ENCODE peak calls at places on chromosome 14, in six cellular contexts. Z, P, F, S, X and I are unnamed samples.

GRCh38 chr14:105085766-105086165 is 20.5 kb upstream of the GPR132 start:
- DNase-seq in S (no peak), P (no peak), Z (no peak), X (peak), F (peak), I (no peak)

GRCh38 chr14:100070310-100070709 is 5.1 kb downstream of the EVL start:
- DNase-seq in P (no peak), Z (no peak), X (no peak), F (no peak), S (no peak), I (no peak)

GRCh38 chr14:81435578-81436295 is 35.6 kb upstream of the STON2 start:
- DNase-seq in X (peak), F (no peak), S (peak), Z (peak), P (no peak), I (no peak)

GRCh38 chr14:56153271-56153670 is 35.1 kb downstream of the PELI2 start:
- DNase-seq in F (no peak), X (no peak), S (no peak), P (no peak), Z (no peak), I (no peak)

GRCh38 chr14:105398044-105398725 is at the start of gene TEX22:
- DNase-seq in S (peak), Z (peak), X (peak), F (peak), P (peak), I (no peak)

GRCh38 chr14:93099643-93100042 is 16.1 kb downstream of the ITPK1 start:
- DNase-seq in F (no peak), X (no peak), Z (no peak), S (no peak), P (no peak), I (no peak)

GRCh38 chr14:93029911-93030555 is 85.7 kb downstream of the ITPK1 start:
- DNase-seq in Z (no peak), P (no peak), X (no peak), F (no peak), S (no peak), I (no peak)

GRCh38 chr14:31564194-31564593 is 3.0 kb downstream of the NUBPL start:
- DNase-seq in Z (no peak), P (no peak), X (no peak), S (no peak), F (no peak), I (no peak)

GRCh38 chr14:101025131-101025530 is 121.6 kb upstream of the RTL1 start:
- DNase-seq in S (no peak), P (no peak), Z (no peak), X (no peak), F (no peak), I (no peak)

GRCh38 chr14:104724981-104725771 is 1.1 kb downstream of the ADSS1 start:
- DNase-seq in P (no peak), S (peak), Z (no peak), F (no peak), X (peak), I (no peak)

GRCh38 chr14:72714871-72715214 is 179.1 kb downstream of the DPF3 start:
- DNase-seq in F (no peak), X (no peak), Z (no peak), P (no peak), S (peak), I (no peak)

GRCh38 chr14:94571950-94572349 is 9.3 kb upstream of the SERPINA5 start:
- DNase-seq in F (no peak), Z (peak), P (no peak), S (no peak), X (no peak), I (no peak)

GRCh38 chr14:52950898-52951729 is at the start of gene FERMT2:
- DNase-seq in S (peak), F (peak), X (peak), Z (peak), P (peak), I (peak)

GRCh38 chr14:101820283-101820798 is 58.8 kb downstream of the PPP2R5C start:
- DNase-seq in Z (no peak), F (no peak), S (no peak), X (no peak), P (no peak), I (no peak)